ENCODE peak calls at places on chromosomes 4 and X, in six cellular contexts. One of them, this sample, is unnamed.
A peak's percentile ranks its signal among the peaks of the same experiment; 100 is the strongest.

GRCh38 chr4:6845574-6845973 is 63.0 kb downstream of the KIAA0232 start:
- DNase-seq in GM12892: no peak
- DNase-seq in breast epithelium: no peak
- DNase-seq in uterus: no peak
- DNase-seq in HCT116: no peak
- DNase-seq in NB4: no peak
- DNase-seq in this sample: no peak

GRCh38 chr4:87589531-87589930 is 18.8 kb upstream of the DSPP start:
- DNase-seq in GM12892: no peak
- DNase-seq in breast epithelium: no peak
- DNase-seq in uterus: no peak
- DNase-seq in HCT116: no peak
- DNase-seq in NB4: peak; percentile 4
- DNase-seq in this sample: peak; percentile 4

GRCh38 chr4:8414377-8414776 is 26.1 kb downstream of the ACOX3 start:
- DNase-seq in GM12892: no peak
- DNase-seq in breast epithelium: no peak
- DNase-seq in uterus: no peak
- DNase-seq in HCT116: no peak
- DNase-seq in NB4: no peak
- DNase-seq in this sample: no peak

GRCh38 chrX:108610141-108610540 is 126.2 kb downstream of the IRS4 start:
- DNase-seq in GM12892: no peak
- DNase-seq in breast epithelium: no peak
- DNase-seq in uterus: no peak
- DNase-seq in HCT116: no peak
- DNase-seq in NB4: no peak
- DNase-seq in this sample: no peak

GRCh38 chr4:153679476-153679875 is 4.6 kb upstream of the TLR2 start:
- DNase-seq in GM12892: no peak
- DNase-seq in breast epithelium: no peak
- DNase-seq in uterus: no peak
- DNase-seq in HCT116: no peak
- DNase-seq in NB4: no peak
- DNase-seq in this sample: no peak

GRCh38 chrX:6228720-6229119 is at the start of gene NLGN4X:
- DNase-seq in GM12892: no peak
- DNase-seq in breast epithelium: no peak
- DNase-seq in uterus: no peak
- DNase-seq in HCT116: no peak
- DNase-seq in NB4: no peak
- DNase-seq in this sample: no peak

GRCh38 chr4:75830906-75831305 is 71.3 kb downstream of the PPEF2 start:
- DNase-seq in GM12892: no peak
- DNase-seq in breast epithelium: no peak
- DNase-seq in uterus: no peak
- DNase-seq in HCT116: no peak
- DNase-seq in NB4: no peak
- DNase-seq in this sample: no peak

GRCh38 chr4:58465031-58465430 is 1354.8 kb upstream of the IGFBP7 start:
- DNase-seq in GM12892: no peak
- DNase-seq in breast epithelium: no peak
- DNase-seq in uterus: no peak
- DNase-seq in HCT116: no peak
- DNase-seq in NB4: no peak
- DNase-seq in this sample: no peak

GRCh38 chr4:181792641-181793612 is 450.3 kb upstream of the TENM3 start:
- DNase-seq in GM12892: no peak
- DNase-seq in breast epithelium: no peak
- DNase-seq in uterus: no peak
- DNase-seq in HCT116: no peak
- DNase-seq in NB4: no peak
- DNase-seq in this sample: no peak

GRCh38 chrX:137432609-137433008 is 133.3 kb upstream of the ZIC3 start:
- DNase-seq in GM12892: no peak
- DNase-seq in breast epithelium: no peak
- DNase-seq in uterus: no peak
- DNase-seq in HCT116: no peak
- DNase-seq in NB4: peak; percentile 40
- DNase-seq in this sample: peak; percentile 13

GRCh38 chr4:72243641-72244040 is 211.8 kb downstream of the NPFFR2 start:
- DNase-seq in GM12892: no peak
- DNase-seq in breast epithelium: no peak
- DNase-seq in uterus: no peak
- DNase-seq in HCT116: no peak
- DNase-seq in NB4: peak; percentile 9
- DNase-seq in this sample: no peak

GRCh38 chrX:129651756-129652564 is 2.8 kb downstream of the APLN start:
- DNase-seq in GM12892: no peak
- DNase-seq in breast epithelium: no peak
- DNase-seq in uterus: no peak
- DNase-seq in HCT116: no peak
- DNase-seq in NB4: no peak
- DNase-seq in this sample: no peak

GRCh38 chrX:38214551-38214950 is 6.1 kb downstream of the SRPX start:
- DNase-seq in GM12892: no peak
- DNase-seq in breast epithelium: no peak
- DNase-seq in uterus: no peak
- DNase-seq in HCT116: no peak
- DNase-seq in NB4: no peak
- DNase-seq in this sample: no peak

GRCh38 chrX:51568586-51568985 is 50.1 kb downstream of the CENPVL3 start:
- DNase-seq in GM12892: no peak
- DNase-seq in breast epithelium: no peak
- DNase-seq in uterus: no peak
- DNase-seq in HCT116: no peak
- DNase-seq in NB4: no peak
- DNase-seq in this sample: no peak

GRCh38 chr4:40621592-40622512 is 7.8 kb downstream of the RBM47 start:
- DNase-seq in GM12892: no peak
- DNase-seq in breast epithelium: peak; percentile 84
- DNase-seq in uterus: peak; percentile 20
- DNase-seq in HCT116: peak; percentile 79
- DNase-seq in NB4: peak; percentile 100
- DNase-seq in this sample: peak; percentile 34

GRCh38 chr4:75497133-75497532 is 17.1 kb downstream of the RCHY1 start:
- DNase-seq in GM12892: no peak
- DNase-seq in breast epithelium: no peak
- DNase-seq in uterus: no peak
- DNase-seq in HCT116: no peak
- DNase-seq in NB4: no peak
- DNase-seq in this sample: no peak

GRCh38 chr4:74499986-74500781 is 55.2 kb downstream of the AREG start:
- DNase-seq in GM12892: no peak
- DNase-seq in breast epithelium: no peak
- DNase-seq in uterus: no peak
- DNase-seq in HCT116: no peak
- DNase-seq in NB4: peak; percentile 25
- DNase-seq in this sample: no peak

GRCh38 chr4:148469938-148470337 is 27.7 kb upstream of the NR3C2 start:
- DNase-seq in GM12892: no peak
- DNase-seq in breast epithelium: no peak
- DNase-seq in uterus: no peak
- DNase-seq in HCT116: no peak
- DNase-seq in NB4: no peak
- DNase-seq in this sample: no peak

GRCh38 chr4:58042176-58042575 is 932.0 kb upstream of the IGFBP7 start:
- DNase-seq in GM12892: no peak
- DNase-seq in breast epithelium: no peak
- DNase-seq in uterus: no peak
- DNase-seq in HCT116: no peak
- DNase-seq in NB4: no peak
- DNase-seq in this sample: no peak

GRCh38 chr4:176404591-176404990 is 84.8 kb downstream of the SPCS3 start:
- DNase-seq in GM12892: no peak
- DNase-seq in breast epithelium: no peak
- DNase-seq in uterus: no peak
- DNase-seq in HCT116: no peak
- DNase-seq in NB4: no peak
- DNase-seq in this sample: no peak

GRCh38 chr4:23084559-23085248 is 392.0 kb downstream of the GBA3 start:
- DNase-seq in GM12892: no peak
- DNase-seq in breast epithelium: no peak
- DNase-seq in uterus: no peak
- DNase-seq in HCT116: no peak
- DNase-seq in NB4: peak; percentile 7
- DNase-seq in this sample: no peak

GRCh38 chr4:111070390-111070789 is 447.5 kb upstream of the PITX2 start:
- DNase-seq in GM12892: no peak
- DNase-seq in breast epithelium: no peak
- DNase-seq in uterus: no peak
- DNase-seq in HCT116: no peak
- DNase-seq in NB4: no peak
- DNase-seq in this sample: no peak

GRCh38 chr4:1898007-1898406 is 26.8 kb downstream of the NSD2 start:
- DNase-seq in GM12892: no peak
- DNase-seq in breast epithelium: no peak
- DNase-seq in uterus: no peak
- DNase-seq in HCT116: no peak
- DNase-seq in NB4: no peak
- DNase-seq in this sample: no peak

GRCh38 chr4:1900624-1901023 is 29.4 kb downstream of the NSD2 start:
- DNase-seq in GM12892: no peak
- DNase-seq in breast epithelium: no peak
- DNase-seq in uterus: no peak
- DNase-seq in HCT116: no peak
- DNase-seq in NB4: no peak
- DNase-seq in this sample: no peak

GRCh38 chr4:1898681-1899080 is 27.5 kb downstream of the NSD2 start:
- DNase-seq in GM12892: no peak
- DNase-seq in breast epithelium: no peak
- DNase-seq in uterus: no peak
- DNase-seq in HCT116: no peak
- DNase-seq in NB4: no peak
- DNase-seq in this sample: no peak

GRCh38 chr4:1900087-1900433 is 28.9 kb downstream of the NSD2 start:
- DNase-seq in GM12892: no peak
- DNase-seq in breast epithelium: no peak
- DNase-seq in uterus: no peak
- DNase-seq in HCT116: no peak
- DNase-seq in NB4: no peak
- DNase-seq in this sample: no peak

DNA sequence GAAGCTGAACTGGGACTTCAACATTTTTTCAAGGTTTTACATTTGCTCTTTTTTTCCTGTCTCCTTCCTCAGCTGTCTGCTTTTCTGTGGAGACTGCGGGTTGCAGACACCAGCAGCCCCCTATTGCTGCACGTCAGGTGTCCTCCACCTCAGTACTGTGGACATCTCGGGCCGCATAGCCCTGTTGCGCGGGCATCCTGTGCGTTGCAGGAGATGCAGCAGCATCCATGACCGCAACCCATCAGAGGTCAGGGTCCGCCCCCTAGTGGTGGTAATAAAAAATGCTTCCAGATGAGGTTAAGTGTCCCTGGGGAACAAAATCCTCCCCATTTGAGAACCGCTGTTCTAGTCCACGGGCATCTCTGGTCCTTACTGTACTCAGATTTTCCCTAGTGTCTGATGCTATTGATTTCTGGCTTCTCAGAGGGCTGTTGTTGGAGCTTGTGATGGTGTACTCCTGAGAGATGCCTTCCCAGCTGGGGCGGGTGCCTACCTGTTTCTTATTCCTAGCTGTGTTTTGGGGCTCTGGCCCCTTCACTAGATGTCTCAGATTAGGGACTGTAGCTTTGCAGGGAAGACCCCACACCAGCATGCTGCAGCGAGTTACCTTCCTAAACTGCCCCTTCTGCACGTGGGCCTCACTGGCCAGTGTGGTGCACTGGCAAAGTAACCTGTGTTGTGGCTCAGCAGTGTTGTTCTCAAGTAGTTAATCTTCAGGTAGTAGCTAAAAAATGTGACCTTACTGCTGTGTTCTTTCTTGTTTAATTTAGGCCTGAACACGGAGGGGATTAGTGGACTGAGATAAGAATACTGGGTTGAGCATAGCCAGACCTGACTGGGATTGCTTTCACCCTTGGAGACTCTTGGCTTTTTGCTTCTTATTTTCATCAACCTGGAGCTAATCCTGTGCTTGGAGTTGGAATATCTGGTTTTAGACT is 28.2 kb downstream of the NSD2 start:
- DNase-seq in GM12892: peak; percentile 75
- DNase-seq in breast epithelium: peak; percentile 40
- DNase-seq in uterus: peak; percentile 64
- DNase-seq in HCT116: peak; percentile 48
- DNase-seq in NB4: peak; percentile 89
- DNase-seq in this sample: peak; percentile 44
- TF ChIP-seq POLR2A in GM12892: peak; percentile 35
- TF ChIP-seq POLR2A in breast epithelium: no peak
- TF ChIP-seq POLR2A in uterus: no peak
- TF ChIP-seq POLR2A in HCT116: no peak
- TF ChIP-seq POLR2A in NB4: no peak
- TF ChIP-seq POLR2A in this sample: no peak

GRCh38 chrX:86047174-86047991 is at the start of gene CHM:
- DNase-seq in GM12892: peak; percentile 39
- DNase-seq in breast epithelium: peak; percentile 68
- DNase-seq in uterus: peak; percentile 69
- DNase-seq in HCT116: peak; percentile 57
- DNase-seq in NB4: peak; percentile 81
- DNase-seq in this sample: peak; percentile 29
- TF ChIP-seq POLR2A in GM12892: peak; percentile 85
- TF ChIP-seq POLR2A in breast epithelium: no peak
- TF ChIP-seq POLR2A in uterus: peak; percentile 52
- TF ChIP-seq POLR2A in HCT116: peak; percentile 71
- TF ChIP-seq POLR2A in NB4: peak; percentile 59
- TF ChIP-seq POLR2A in this sample: peak; percentile 47

GRCh38 chrX:387729-388128 is 1.0 kb upstream of the PPP2R3B start:
- DNase-seq in GM12892: no peak
- DNase-seq in breast epithelium: no peak
- DNase-seq in uterus: no peak
- DNase-seq in HCT116: no peak
- DNase-seq in NB4: no peak
- DNase-seq in this sample: no peak

GRCh38 chrX:386239-386767 is 404 bp downstream of the PPP2R3B start:
- DNase-seq in GM12892: no peak
- DNase-seq in breast epithelium: no peak
- DNase-seq in uterus: no peak
- DNase-seq in HCT116: no peak
- DNase-seq in NB4: peak; percentile 32
- DNase-seq in this sample: no peak

GRCh38 chrX:384861-385260 is 1.8 kb downstream of the PPP2R3B start:
- DNase-seq in GM12892: no peak
- DNase-seq in breast epithelium: no peak
- DNase-seq in uterus: no peak
- DNase-seq in HCT116: no peak
- DNase-seq in NB4: no peak
- DNase-seq in this sample: no peak

GRCh38 chrX:389021-389441 is 2.3 kb upstream of the PPP2R3B start:
- DNase-seq in GM12892: no peak
- DNase-seq in breast epithelium: no peak
- DNase-seq in uterus: no peak
- DNase-seq in HCT116: no peak
- DNase-seq in NB4: no peak
- DNase-seq in this sample: no peak

GRCh38 chrX:386768-387575 is at the start of gene PPP2R3B:
- DNase-seq in GM12892: peak; percentile 99
- DNase-seq in breast epithelium: peak; percentile 96
- DNase-seq in uterus: peak; percentile 98
- DNase-seq in HCT116: peak; percentile 91
- DNase-seq in NB4: peak; percentile 93
- DNase-seq in this sample: peak; percentile 98
- TF ChIP-seq POLR2A in GM12892: peak; percentile 86
- TF ChIP-seq POLR2A in breast epithelium: no peak
- TF ChIP-seq POLR2A in uterus: peak; percentile 63
- TF ChIP-seq POLR2A in HCT116: peak; percentile 35
- TF ChIP-seq POLR2A in NB4: peak; percentile 64
- TF ChIP-seq POLR2A in this sample: peak; percentile 67

GRCh38 chr4:158768577-158769174 is at the start of gene FNIP2:
- DNase-seq in GM12892: peak; percentile 52
- DNase-seq in breast epithelium: peak; percentile 50
- DNase-seq in uterus: peak; percentile 77
- DNase-seq in HCT116: peak; percentile 21
- DNase-seq in NB4: peak; percentile 63
- DNase-seq in this sample: peak; percentile 52
- TF ChIP-seq POLR2A in GM12892: no peak
- TF ChIP-seq POLR2A in breast epithelium: no peak
- TF ChIP-seq POLR2A in uterus: peak; percentile 69
- TF ChIP-seq POLR2A in HCT116: peak; percentile 69
- TF ChIP-seq POLR2A in NB4: no peak
- TF ChIP-seq POLR2A in this sample: peak; percentile 58